ENCODE peak calls at places on chromosomes 7 and 10, in eight cellular contexts. H is suprapubic skin, W is GM23338, G is sigmoid colon, R is GM12878, O is SK-N-SH, T is transverse colon, J is HL-60. I is an unnamed sample.

GRCh38 chr10:119393421-119393820 is 149.1 kb downstream of the RGS10 start:
- DNase-seq in O (no peak), J (no peak), W (no peak), G (no peak), T (no peak), H (no peak), R (no peak), I (no peak)

GRCh38 chr7:1466524-1467271 is 7.4 kb upstream of the MICALL2 start:
- DNase-seq in G (peak), J (no peak), H (peak), O (peak), R (no peak), T (peak), W (peak), I (no peak)

GRCh38 chr10:17793823-17794759 is 15.1 kb upstream of the MRC1 start:
- DNase-seq in T (no peak), J (no peak), H (no peak), W (no peak), G (no peak), R (no peak), O (no peak), I (no peak)

GRCh38 chr10:21715531-21716195 is 181.6 kb downstream of the MLLT10 start:
- DNase-seq in O (no peak), J (no peak), G (no peak), T (no peak), W (no peak), H (no peak), R (no peak), I (no peak)

GRCh38 chr7:150502519-150502918 is 12.2 kb upstream of the GIMAP7 start:
- DNase-seq in J (no peak), G (no peak), T (no peak), R (no peak), W (no peak), O (no peak), H (no peak), I (no peak)

GRCh38 chr7:133489906-133490305 is 237.0 kb downstream of the EXOC4 start:
- DNase-seq in H (no peak), O (no peak), R (no peak), W (peak), J (no peak), T (no peak), G (no peak), I (no peak)

GRCh38 chr7:42351313-42351935 is 114.4 kb upstream of the GLI3 start:
- DNase-seq in R (no peak), T (no peak), W (no peak), H (no peak), O (no peak), G (no peak), J (no peak), I (no peak)

GRCh38 chr10:11638055-11638698 is 26.7 kb upstream of the USP6NL start:
- DNase-seq in W (no peak), J (no peak), R (no peak), T (no peak), H (no peak), G (no peak), O (no peak), I (no peak)

GRCh38 chr10:33315891-33316290 is 18.6 kb downstream of the NRP1 start:
- DNase-seq in G (no peak), O (no peak), J (no peak), W (no peak), T (no peak), H (no peak), R (no peak), I (no peak)

DNA sequence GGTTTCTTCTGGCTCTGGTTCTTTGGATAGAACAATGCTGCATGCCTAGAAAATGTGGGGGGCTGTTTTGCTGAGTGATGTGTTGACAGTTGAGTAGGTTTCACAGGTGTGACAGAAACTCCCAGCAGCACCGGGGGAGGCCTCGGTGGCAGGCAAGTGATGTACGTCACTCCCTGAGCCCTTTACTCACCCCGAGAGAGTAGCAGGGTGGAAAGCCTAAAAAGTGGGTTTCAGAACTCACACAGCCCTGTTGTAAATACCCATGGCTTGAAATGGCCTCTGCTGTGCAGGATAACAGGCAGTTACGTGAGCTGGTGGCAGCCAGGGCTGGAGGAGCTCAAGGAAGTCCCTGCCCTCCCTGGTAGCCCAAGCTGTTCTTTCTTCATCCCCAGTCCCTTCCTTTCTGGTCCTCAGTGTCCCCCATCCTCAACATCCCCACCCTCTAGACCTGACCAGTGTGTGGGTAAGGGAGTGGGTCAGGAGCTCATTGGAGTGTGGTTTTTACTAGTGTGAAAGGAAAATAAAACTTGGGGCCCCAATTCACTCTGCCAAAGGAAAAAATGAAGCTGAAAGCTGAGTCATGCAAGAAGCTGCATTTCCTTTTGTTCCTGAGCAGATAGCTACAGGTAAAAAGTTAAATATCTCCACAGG is 258.1 kb downstream of the STK31 start:
- DNase-seq in O (no peak), H (no peak), T (no peak), R (no peak), W (peak), G (no peak), J (no peak), I (no peak)
- TF ChIP-seq POLR2AphosphoS5 in O (no peak), H (no peak), T (no peak), R (no peak), W (no peak), G (no peak), J (no peak), I (no peak)

DNA sequence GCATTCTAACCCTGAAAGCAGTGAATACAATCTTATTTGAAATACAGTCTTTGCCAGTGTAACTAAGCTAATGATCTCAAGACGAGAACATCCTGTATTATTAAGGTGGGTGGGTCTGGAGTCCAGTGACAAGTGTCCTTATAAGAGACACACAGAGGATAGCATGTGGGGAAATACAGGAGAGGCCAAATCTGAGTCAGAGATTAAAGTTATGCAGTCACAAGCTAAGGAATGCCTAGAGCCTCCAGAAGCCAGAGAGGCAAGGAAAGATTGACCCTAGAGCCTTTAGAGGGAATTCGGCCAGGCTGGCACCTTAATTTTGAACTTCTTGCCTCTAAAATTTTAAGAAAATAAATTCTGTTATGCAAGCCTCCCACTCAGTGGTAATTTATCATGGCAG is 87.5 kb upstream of the HGF start:
- DNase-seq in J (no peak), G (no peak), W (no peak), H (no peak), T (no peak), R (no peak), O (no peak), I (no peak)
- TF ChIP-seq POLR2AphosphoS5 in J (no peak), G (no peak), W (no peak), H (no peak), T (no peak), R (no peak), O (no peak), I (no peak)

GRCh38 chr10:7707102-7707501 is 4.0 kb downstream of the ITIH2 start:
- DNase-seq in J (no peak), H (no peak), R (no peak), W (no peak), O (no peak), G (no peak), T (no peak), I (no peak)
- TF ChIP-seq POLR2AphosphoS5 in J (no peak), H (no peak), R (no peak), W (no peak), O (no peak), G (no peak), T (no peak), I (no peak)

DNA sequence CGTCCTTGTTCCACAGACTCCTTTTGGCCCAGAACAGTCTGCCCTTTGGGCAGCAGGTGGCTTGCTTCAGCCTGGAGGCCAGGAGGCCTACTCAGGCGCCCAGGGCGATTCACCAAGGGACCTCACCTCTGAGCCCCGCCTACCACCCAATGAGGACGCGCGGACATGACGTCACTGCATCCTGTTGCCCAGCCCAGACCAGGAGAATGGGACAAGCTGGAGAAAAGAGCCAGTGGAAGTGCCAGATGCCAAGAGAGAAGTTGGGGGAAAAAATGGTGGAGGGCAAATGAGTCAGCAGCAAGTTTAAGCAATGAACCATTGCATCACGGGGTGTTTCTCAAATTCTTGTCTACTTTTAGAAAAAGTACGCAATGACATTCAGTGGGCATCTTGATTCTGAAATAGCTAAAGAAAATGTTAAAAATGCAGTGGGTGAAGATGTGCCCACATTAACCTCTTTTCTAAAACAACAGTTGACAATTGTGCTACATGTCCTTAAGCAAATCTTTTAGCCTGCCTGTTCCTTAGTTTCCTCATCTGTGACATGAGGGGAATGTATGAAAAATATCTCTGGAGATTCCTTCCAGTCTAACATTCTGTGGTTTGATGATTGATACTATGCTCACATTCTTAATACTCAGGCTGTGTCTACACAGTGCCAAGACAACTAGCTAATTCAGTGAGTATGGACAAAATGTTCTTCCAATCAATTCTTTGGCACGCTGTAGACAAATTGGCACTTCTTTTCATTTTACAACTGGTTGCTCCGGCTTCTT is 23.9 kb upstream of the LEP start:
- DNase-seq in W (peak), T (no peak), J (peak), O (no peak), G (peak), R (no peak), H (no peak), I (no peak)
- TF ChIP-seq POLR2AphosphoS5 in W (no peak), T (no peak), J (no peak), O (peak), G (no peak), R (no peak), H (no peak), I (no peak)

DNA sequence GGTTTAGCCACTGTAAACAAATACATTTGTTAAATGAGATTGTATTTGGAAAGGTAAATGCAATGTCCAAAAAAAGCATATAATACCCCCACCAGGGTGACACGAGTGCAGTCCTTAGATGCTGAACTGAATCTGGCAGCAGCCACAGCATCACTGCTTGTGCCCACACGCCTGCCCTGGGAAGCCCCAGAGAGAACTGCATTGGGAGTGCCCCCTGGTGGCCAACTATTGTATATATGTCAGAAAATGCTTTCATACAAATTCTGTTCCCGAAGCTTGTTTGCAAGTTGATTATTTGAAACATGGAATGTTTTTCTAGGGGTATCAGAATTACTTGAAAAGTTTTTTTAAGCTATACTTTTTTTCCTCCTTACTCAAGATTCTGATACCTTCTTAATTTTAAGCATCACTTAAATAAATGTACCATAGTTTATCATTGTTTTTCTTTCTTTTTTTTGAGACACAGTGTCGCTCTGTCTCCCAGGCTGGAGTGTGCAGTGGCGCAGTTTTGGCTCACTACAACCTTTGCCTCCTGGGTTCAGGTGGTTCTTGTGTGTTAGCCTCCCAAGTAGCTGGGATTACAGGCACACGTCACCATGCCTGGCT is 50.1 kb downstream of the LANCL2 start:
- DNase-seq in O (peak), G (peak), W (peak), H (peak), R (peak), T (peak), J (peak), I (peak)
- TF ChIP-seq POLR2AphosphoS5 in O (no peak), G (no peak), W (no peak), H (no peak), R (no peak), T (no peak), J (no peak), I (no peak)

GRCh38 chr7:116805100-116805544 is 57.3 kb upstream of the CAPZA2 start:
- DNase-seq in W (no peak), J (no peak), H (no peak), R (no peak), O (peak), T (no peak), G (no peak), I (no peak)
- TF ChIP-seq POLR2AphosphoS5 in W (no peak), J (no peak), H (no peak), R (no peak), O (no peak), T (peak), G (peak), I (no peak)

GRCh38 chr10:114746531-114746930 is 75.0 kb upstream of the FHIP2A start:
- DNase-seq in O (no peak), G (no peak), H (no peak), T (no peak), R (no peak), W (no peak), J (no peak), I (no peak)

GRCh38 chr10:114748270-114748669 is 73.3 kb upstream of the FHIP2A start:
- DNase-seq in G (no peak), H (no peak), T (no peak), J (no peak), R (no peak), O (peak), W (no peak), I (no peak)

GRCh38 chr10:114749545-114749944 is 72.0 kb upstream of the FHIP2A start:
- DNase-seq in T (no peak), H (no peak), R (no peak), G (no peak), O (no peak), W (no peak), J (no peak), I (no peak)

GRCh38 chr10:114751856-114752255 is 69.7 kb upstream of the FHIP2A start:
- DNase-seq in T (no peak), R (no peak), G (no peak), H (no peak), W (no peak), O (no peak), J (no peak), I (no peak)

DNA sequence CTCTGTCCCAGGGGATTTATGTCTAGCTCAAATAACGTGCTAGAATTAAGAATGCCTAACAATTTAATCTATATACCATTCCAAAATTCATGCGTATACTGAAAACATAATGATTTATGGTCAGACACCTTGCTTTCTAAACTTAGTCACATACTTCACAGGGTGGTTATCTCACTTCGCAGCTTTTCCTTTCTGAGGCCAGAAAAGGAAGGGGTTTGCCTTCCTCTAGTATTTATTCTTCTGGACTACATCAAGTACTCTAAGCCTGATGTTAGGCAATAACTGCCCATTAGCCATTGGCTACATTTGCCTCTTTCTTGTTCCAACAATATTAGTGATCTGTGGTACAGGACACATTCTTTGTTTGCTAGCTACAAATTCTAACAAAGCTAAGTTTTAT is 72.6 kb upstream of the FHIP2A start:
- DNase-seq in G (no peak), H (no peak), R (no peak), W (no peak), O (no peak), J (no peak), T (no peak), I (no peak)
- TF ChIP-seq POLR2AphosphoS5 in G (peak), H (no peak), R (no peak), W (no peak), O (no peak), J (no peak), T (no peak), I (no peak)

I was measured in SK-N-MC.